ENCODE peak calls at places on chromosomes 13 and 19, in ten cellular contexts. One of them, this sample, is unnamed.

GRCh38 chr19:23415561-23416191 is 20.4 kb upstream of the ZNF91 start:
- DNase-seq in nephron progenitor cell: peak; percentile 72
- DNase-seq in OCI-LY7: no peak
- DNase-seq in body of pancreas: peak; percentile 20
- DNase-seq in AG04450: no peak
- DNase-seq in esophagus muscularis mucosa: no peak
- DNase-seq in MM.1S: no peak
- DNase-seq in suprapubic skin: no peak
- DNase-seq in RWPE1: peak; percentile 30
- DNase-seq in fibroblast of lung: peak; percentile 17
- DNase-seq in this sample: no peak

GRCh38 chr13:38173403-38173802 is 176.2 kb upstream of the UFM1 start:
- DNase-seq in MM.1S: peak; percentile 23
- DNase-seq in nephron progenitor cell: no peak
- DNase-seq in fibroblast of lung: no peak
- DNase-seq in AG04450: no peak
- DNase-seq in suprapubic skin: no peak
- DNase-seq in esophagus muscularis mucosa: no peak
- DNase-seq in RWPE1: no peak
- DNase-seq in body of pancreas: no peak
- DNase-seq in OCI-LY7: no peak
- DNase-seq in this sample: no peak

GRCh38 chr19:47419037-47419783 is at the start of gene MEIS3:
- DNase-seq in nephron progenitor cell: peak; percentile 60
- DNase-seq in AG04450: no peak
- DNase-seq in MM.1S: no peak
- DNase-seq in suprapubic skin: no peak
- DNase-seq in RWPE1: no peak
- DNase-seq in OCI-LY7: no peak
- DNase-seq in esophagus muscularis mucosa: no peak
- DNase-seq in fibroblast of lung: no peak
- DNase-seq in body of pancreas: no peak
- DNase-seq in this sample: no peak

GRCh38 chr19:44741258-44741731 is 7.2 kb upstream of the BCL3 start:
- DNase-seq in AG04450: no peak
- DNase-seq in body of pancreas: peak; percentile 61
- DNase-seq in RWPE1: peak; percentile 70
- DNase-seq in OCI-LY7: peak; percentile 34
- DNase-seq in MM.1S: no peak
- DNase-seq in nephron progenitor cell: no peak
- DNase-seq in fibroblast of lung: peak; percentile 50
- DNase-seq in esophagus muscularis mucosa: no peak
- DNase-seq in suprapubic skin: no peak
- DNase-seq in this sample: no peak

GRCh38 chr19:38890686-38891085 is 8.7 kb downstream of the SIRT2 start:
- DNase-seq in MM.1S: no peak
- DNase-seq in AG04450: no peak
- DNase-seq in nephron progenitor cell: no peak
- DNase-seq in OCI-LY7: no peak
- DNase-seq in body of pancreas: no peak
- DNase-seq in fibroblast of lung: no peak
- DNase-seq in esophagus muscularis mucosa: no peak
- DNase-seq in suprapubic skin: no peak
- DNase-seq in RWPE1: no peak
- DNase-seq in this sample: no peak

GRCh38 chr19:1115646-1116420 is 12.0 kb downstream of the GPX4 start:
- DNase-seq in OCI-LY7: no peak
- DNase-seq in MM.1S: no peak
- DNase-seq in nephron progenitor cell: no peak
- DNase-seq in RWPE1: no peak
- DNase-seq in suprapubic skin: no peak
- DNase-seq in esophagus muscularis mucosa: no peak
- DNase-seq in body of pancreas: no peak
- DNase-seq in fibroblast of lung: no peak
- DNase-seq in AG04450: no peak
- DNase-seq in this sample: no peak

GRCh38 chr19:38319421-38320258 is at the start of gene KCNK6:
- DNase-seq in MM.1S: no peak
- DNase-seq in esophagus muscularis mucosa: no peak
- DNase-seq in suprapubic skin: no peak
- DNase-seq in fibroblast of lung: peak; percentile 35
- DNase-seq in AG04450: no peak
- DNase-seq in OCI-LY7: peak; percentile 44
- DNase-seq in body of pancreas: peak; percentile 61
- DNase-seq in nephron progenitor cell: peak; percentile 65
- DNase-seq in RWPE1: no peak
- DNase-seq in this sample: no peak

GRCh38 chr19:7176792-7177191 is 107.3 kb downstream of the ZNF557 start:
- DNase-seq in OCI-LY7: no peak
- DNase-seq in AG04450: no peak
- DNase-seq in RWPE1: no peak
- DNase-seq in suprapubic skin: no peak
- DNase-seq in esophagus muscularis mucosa: no peak
- DNase-seq in fibroblast of lung: no peak
- DNase-seq in MM.1S: no peak
- DNase-seq in nephron progenitor cell: no peak
- DNase-seq in body of pancreas: no peak
- DNase-seq in this sample: no peak

GRCh38 chr13:45207319-45207718 is 6.5 kb upstream of the KCTD4 start:
- DNase-seq in RWPE1: no peak
- DNase-seq in suprapubic skin: no peak
- DNase-seq in nephron progenitor cell: no peak
- DNase-seq in body of pancreas: no peak
- DNase-seq in MM.1S: no peak
- DNase-seq in AG04450: no peak
- DNase-seq in fibroblast of lung: peak; percentile 34
- DNase-seq in OCI-LY7: no peak
- DNase-seq in esophagus muscularis mucosa: no peak
- DNase-seq in this sample: no peak

GRCh38 chr19:36030264-36031148 is 2.2 kb downstream of the CLIP3 start:
- DNase-seq in fibroblast of lung: peak; percentile 11
- DNase-seq in body of pancreas: peak; percentile 29
- DNase-seq in OCI-LY7: no peak
- DNase-seq in RWPE1: no peak
- DNase-seq in suprapubic skin: no peak
- DNase-seq in esophagus muscularis mucosa: no peak
- DNase-seq in nephron progenitor cell: no peak
- DNase-seq in MM.1S: peak; percentile 45
- DNase-seq in AG04450: no peak
- DNase-seq in this sample: no peak
- TF ChIP-seq CTCF in fibroblast of lung: no peak
- TF ChIP-seq CTCF in body of pancreas: peak; percentile 17
- TF ChIP-seq CTCF in OCI-LY7: no peak
- TF ChIP-seq CTCF in RWPE1: no peak
- TF ChIP-seq CTCF in suprapubic skin: no peak
- TF ChIP-seq CTCF in esophagus muscularis mucosa: no peak
- TF ChIP-seq CTCF in nephron progenitor cell: no peak
- TF ChIP-seq CTCF in MM.1S: peak; percentile 38
- TF ChIP-seq CTCF in AG04450: peak; percentile 11
- TF ChIP-seq CTCF in this sample: no peak

GRCh38 chr19:51339687-51340656 is 2.0 kb downstream of the VSIG10L start:
- DNase-seq in fibroblast of lung: peak; percentile 94
- DNase-seq in MM.1S: no peak
- DNase-seq in AG04450: peak; percentile 91
- DNase-seq in suprapubic skin: peak; percentile 100
- DNase-seq in RWPE1: peak; percentile 98
- DNase-seq in esophagus muscularis mucosa: peak; percentile 100
- DNase-seq in OCI-LY7: peak; percentile 87
- DNase-seq in nephron progenitor cell: peak; percentile 99
- DNase-seq in body of pancreas: peak; percentile 98
- DNase-seq in this sample: peak; percentile 96
- TF ChIP-seq CTCF in fibroblast of lung: no peak
- TF ChIP-seq CTCF in MM.1S: no peak
- TF ChIP-seq CTCF in AG04450: no peak
- TF ChIP-seq CTCF in suprapubic skin: peak; percentile 29
- TF ChIP-seq CTCF in RWPE1: peak; percentile 53
- TF ChIP-seq CTCF in esophagus muscularis mucosa: peak; percentile 63
- TF ChIP-seq CTCF in OCI-LY7: peak; percentile 19
- TF ChIP-seq CTCF in nephron progenitor cell: no peak
- TF ChIP-seq CTCF in body of pancreas: no peak
- TF ChIP-seq CTCF in this sample: no peak

GRCh38 chr19:35612224-35612558 is 344 bp upstream of the HAUS5 start:
- DNase-seq in nephron progenitor cell: no peak
- DNase-seq in esophagus muscularis mucosa: no peak
- DNase-seq in MM.1S: no peak
- DNase-seq in body of pancreas: no peak
- DNase-seq in OCI-LY7: no peak
- DNase-seq in fibroblast of lung: no peak
- DNase-seq in AG04450: no peak
- DNase-seq in suprapubic skin: no peak
- DNase-seq in RWPE1: no peak
- DNase-seq in this sample: no peak
- TF ChIP-seq CTCF in nephron progenitor cell: no peak
- TF ChIP-seq CTCF in esophagus muscularis mucosa: no peak
- TF ChIP-seq CTCF in MM.1S: no peak
- TF ChIP-seq CTCF in body of pancreas: no peak
- TF ChIP-seq CTCF in OCI-LY7: no peak
- TF ChIP-seq CTCF in fibroblast of lung: no peak
- TF ChIP-seq CTCF in AG04450: no peak
- TF ChIP-seq CTCF in suprapubic skin: no peak
- TF ChIP-seq CTCF in RWPE1: no peak
- TF ChIP-seq CTCF in this sample: no peak

DNA sequence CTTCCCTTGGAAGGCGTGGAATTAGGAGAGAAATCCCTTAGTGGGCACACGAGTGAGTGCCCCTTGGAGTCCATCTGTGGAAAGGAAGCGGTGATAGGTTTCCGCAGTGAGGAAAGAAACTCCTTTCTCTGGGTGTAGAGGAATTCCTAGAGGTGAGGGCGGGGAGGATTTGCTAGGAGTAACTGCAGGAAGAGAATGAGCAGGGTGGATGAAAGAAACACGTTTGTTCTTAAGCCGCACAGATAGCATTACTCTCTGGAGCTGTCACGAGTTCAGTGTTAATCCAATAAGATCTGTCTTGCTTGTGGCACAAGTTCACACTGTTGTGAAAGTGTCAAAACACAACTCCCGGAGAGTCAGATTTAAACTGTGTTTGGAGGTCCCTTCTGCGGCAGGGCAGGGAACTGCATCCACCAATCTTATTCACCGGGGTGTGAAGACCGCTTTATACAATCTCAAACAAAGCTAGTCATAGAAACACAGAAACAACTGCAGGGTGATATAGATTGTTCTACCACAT is 1.2 kb downstream of the KL start:
- DNase-seq in fibroblast of lung: peak; percentile 55
- DNase-seq in suprapubic skin: no peak
- DNase-seq in OCI-LY7: peak; percentile 30
- DNase-seq in AG04450: no peak
- DNase-seq in nephron progenitor cell: peak; percentile 11
- DNase-seq in RWPE1: no peak
- DNase-seq in esophagus muscularis mucosa: no peak
- DNase-seq in MM.1S: peak; percentile 33
- DNase-seq in body of pancreas: peak; percentile 25
- DNase-seq in this sample: no peak
- TF ChIP-seq CTCF in fibroblast of lung: no peak
- TF ChIP-seq CTCF in suprapubic skin: peak; percentile 44
- TF ChIP-seq CTCF in OCI-LY7: peak; percentile 67
- TF ChIP-seq CTCF in AG04450: peak; percentile 23
- TF ChIP-seq CTCF in nephron progenitor cell: peak; percentile 40
- TF ChIP-seq CTCF in RWPE1: no peak
- TF ChIP-seq CTCF in esophagus muscularis mucosa: peak; percentile 68
- TF ChIP-seq CTCF in MM.1S: peak; percentile 31
- TF ChIP-seq CTCF in body of pancreas: peak; percentile 40
- TF ChIP-seq CTCF in this sample: no peak

DNA sequence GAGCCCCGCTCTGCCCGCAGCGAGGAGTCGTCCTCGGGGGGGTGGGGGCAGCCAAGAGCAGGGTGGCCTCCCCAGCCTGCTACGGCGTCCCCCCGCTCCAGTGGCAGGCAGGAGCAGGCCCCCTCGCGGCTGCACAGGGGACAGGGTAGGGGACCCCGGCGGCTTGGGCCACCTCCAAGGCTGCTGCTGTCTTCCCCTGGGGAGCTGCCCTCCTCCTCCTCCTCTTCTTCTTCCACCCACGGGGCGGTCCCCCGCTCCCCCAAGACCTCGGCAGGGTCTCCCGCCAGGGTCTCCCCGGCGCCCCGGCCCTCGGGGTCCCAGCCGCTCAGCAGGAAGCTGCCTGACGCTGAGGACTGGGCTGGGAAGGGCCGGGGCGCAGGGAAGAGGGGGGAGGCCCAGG is 12.7 kb downstream of the LMTK3 start:
- DNase-seq in RWPE1: no peak
- DNase-seq in esophagus muscularis mucosa: no peak
- DNase-seq in fibroblast of lung: no peak
- DNase-seq in body of pancreas: no peak
- DNase-seq in nephron progenitor cell: no peak
- DNase-seq in OCI-LY7: no peak
- DNase-seq in suprapubic skin: no peak
- DNase-seq in MM.1S: no peak
- DNase-seq in AG04450: no peak
- DNase-seq in this sample: no peak
- TF ChIP-seq CTCF in RWPE1: no peak
- TF ChIP-seq CTCF in esophagus muscularis mucosa: no peak
- TF ChIP-seq CTCF in fibroblast of lung: no peak
- TF ChIP-seq CTCF in body of pancreas: no peak
- TF ChIP-seq CTCF in nephron progenitor cell: no peak
- TF ChIP-seq CTCF in OCI-LY7: no peak
- TF ChIP-seq CTCF in suprapubic skin: no peak
- TF ChIP-seq CTCF in MM.1S: no peak
- TF ChIP-seq CTCF in AG04450: no peak
- TF ChIP-seq CTCF in this sample: no peak

DNA sequence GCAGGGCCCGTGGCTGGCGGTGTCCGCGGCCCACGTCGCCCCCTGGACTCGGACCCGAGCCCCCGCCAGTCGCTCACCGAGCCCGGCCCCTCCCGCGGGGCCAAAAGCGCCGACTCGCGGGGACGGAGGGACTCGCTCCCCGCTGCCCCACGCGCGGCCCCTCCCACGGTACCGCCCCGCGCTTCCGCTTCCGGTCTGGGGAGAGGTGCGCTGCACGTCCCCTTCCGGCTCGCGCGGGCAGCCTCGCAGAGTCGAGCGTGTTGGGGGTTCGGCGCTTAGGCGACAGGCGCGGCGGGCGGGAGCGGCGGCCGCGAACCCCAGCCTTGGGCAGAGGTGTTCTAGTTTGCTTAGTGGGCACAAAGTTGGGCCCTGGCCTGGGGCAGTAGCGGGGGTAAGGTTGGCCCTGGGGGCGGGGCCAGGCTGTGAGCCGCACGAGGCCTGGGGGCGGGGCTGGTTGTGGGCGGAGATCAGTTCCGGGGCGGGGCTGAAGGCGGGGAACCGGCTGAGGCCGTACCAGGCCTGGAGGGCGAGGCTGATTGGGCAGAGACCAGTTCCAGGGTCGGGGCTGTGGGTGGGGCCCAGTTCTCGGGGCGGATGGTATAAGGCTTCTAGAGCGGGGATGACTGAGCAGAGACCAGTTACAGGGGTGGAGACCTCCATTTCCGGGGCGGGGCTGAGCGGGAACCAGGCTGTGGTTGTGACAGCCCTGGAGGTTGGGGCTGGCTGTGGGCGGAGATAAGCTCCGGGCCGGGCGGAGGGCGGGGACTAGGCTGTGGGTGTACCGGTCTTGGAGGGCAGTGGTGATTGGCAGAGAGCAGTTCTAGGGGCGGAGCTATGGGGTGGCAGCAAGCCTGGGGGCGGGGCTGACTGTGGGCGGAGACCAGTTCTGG is at the start of the genes MBD3L1 and ZNF558:
- DNase-seq in MM.1S: peak; percentile 96
- DNase-seq in esophagus muscularis mucosa: peak; percentile 100
- DNase-seq in suprapubic skin: peak; percentile 99
- DNase-seq in fibroblast of lung: peak; percentile 97
- DNase-seq in OCI-LY7: peak; percentile 91
- DNase-seq in nephron progenitor cell: peak; percentile 98
- DNase-seq in RWPE1: peak; percentile 96
- DNase-seq in body of pancreas: peak; percentile 99
- DNase-seq in AG04450: peak; percentile 94
- DNase-seq in this sample: peak; percentile 92
- TF ChIP-seq CTCF in MM.1S: peak; percentile 28
- TF ChIP-seq CTCF in esophagus muscularis mucosa: peak; percentile 34
- TF ChIP-seq CTCF in suprapubic skin: peak; percentile 51
- TF ChIP-seq CTCF in fibroblast of lung: peak; percentile 13
- TF ChIP-seq CTCF in OCI-LY7: peak; percentile 34
- TF ChIP-seq CTCF in nephron progenitor cell: no peak
- TF ChIP-seq CTCF in RWPE1: peak; percentile 47
- TF ChIP-seq CTCF in body of pancreas: peak; percentile 17
- TF ChIP-seq CTCF in AG04450: peak; percentile 17
- TF ChIP-seq CTCF in this sample: no peak

This sample was measured in omental fat pad.